ENCODE peak calls at places on chromosome 17, in four cellular contexts. B is HS-27A; M is Jurkat, Clone E6-1; U is stimulated activated CD8-positive, alpha-beta memory T cell treated with anti-CD3 and anti-CD28 coated beads, Interleukin-7, amount 100 ng/mL, for 1 hour. I is an unnamed sample.

GRCh38 chr17:81664051-81664470 is 2.3 kb downstream of the OXLD1 start:
- DNase-seq in U (no peak), B (no peak), M (no peak), I (no peak)

GRCh38 chr17:17853811-17854527 is 17.2 kb upstream of the SREBF1 start:
- DNase-seq in U (no peak), B (no peak), M (no peak), I (no peak)

GRCh38 chr17:64291268-64291851 is 28.3 kb upstream of the TEX2 start:
- DNase-seq in M (peak), B (no peak), U (no peak), I (no peak)

GRCh38 chr17:79630821-79631639 is 20.2 kb upstream of the RBFOX3 start:
- DNase-seq in M (no peak), U (no peak), B (no peak), I (no peak)

GRCh38 chr17:50956750-50957523 is 90.8 kb upstream of the TOB1 start:
- DNase-seq in B (no peak), M (peak), U (peak), I (peak)

GRCh38 chr17:33674685-33675084 is 381.6 kb upstream of the ASIC2 start:
- DNase-seq in B (peak), U (no peak), M (peak), I (no peak)

GRCh38 chr17:65312718-65313382 is 175.7 kb downstream of the RGS9 start:
- DNase-seq in B (no peak), M (no peak), U (no peak), I (no peak)

GRCh38 chr17:77884967-77885641 is 73.4 kb upstream of the TNRC6C start:
- DNase-seq in M (no peak), B (no peak), U (no peak), I (no peak)

GRCh38 chr17:82058855-82059249 is 6.8 kb downstream of the DUS1L start:
- DNase-seq in U (no peak), B (no peak), M (no peak), I (no peak)

GRCh38 chr17:17837380-17837821 is 615 bp upstream of the SREBF1 start:
- DNase-seq in B (no peak), U (no peak), M (no peak), I (peak)

GRCh38 chr17:79581306-79581932 is 29.4 kb downstream of the RBFOX3 start:
- DNase-seq in B (no peak), M (no peak), U (no peak), I (no peak)

GRCh38 chr17:67477687-67478086 is 100.6 kb downstream of the PITPNC1 start:
- DNase-seq in B (no peak), U (no peak), M (no peak), I (no peak)

GRCh38 chr17:7747586-7747985 is 30.0 kb downstream of the DNAH2 start:
- DNase-seq in B (no peak), U (no peak), M (no peak), I (no peak)

GRCh38 chr17:50916026-50916707 is 50.0 kb upstream of the TOB1 start:
- DNase-seq in U (no peak), B (no peak), M (no peak), I (no peak)

GRCh38 chr17:1034652-1035210 is 37.8 kb downstream of the TIMM22 start:
- DNase-seq in B (no peak), U (no peak), M (no peak), I (no peak)

GRCh38 chr17:57940217-57940616 is 15.0 kb downstream of the CUEDC1 start:
- DNase-seq in U (no peak), M (no peak), B (no peak), I (no peak)

GRCh38 chr17:35257080-35257701 is 14.3 kb downstream of the SLFN5 start:
- DNase-seq in M (no peak), U (no peak), B (no peak), I (peak)

GRCh38 chr17:32516940-32517711 is 30.3 kb downstream of the CDK5R1 start:
- DNase-seq in M (peak), U (no peak), B (no peak), I (no peak)

GRCh38 chr17:43778337-43779144 is at the start of gene DUSP3:
- DNase-seq in M (peak), U (peak), B (no peak), I (peak)

GRCh38 chr17:36972186-36972686 is 23.5 kb downstream of the AATF start:
- DNase-seq in M (no peak), U (no peak), B (no peak), I (no peak)

GRCh38 chr17:67990909-67991308 is 5.4 kb downstream of the C17orf58 start:
- DNase-seq in B (no peak), U (no peak), M (no peak), I (no peak)

GRCh38 chr17:67289174-67289876 is 44.3 kb upstream of the HELZ start:
- DNase-seq in U (no peak), M (no peak), B (no peak), I (peak)

GRCh38 chr17:74290340-74290739 is 16.3 kb downstream of the DNAI2 start:
- DNase-seq in M (no peak), U (no peak), B (no peak), I (peak)

GRCh38 chr17:64326420-64327054 is 63.5 kb upstream of the TEX2 start:
- DNase-seq in U (no peak), M (no peak), B (no peak), I (peak)

GRCh38 chr17:32928527-32929287 is 754 bp downstream of the TMEM98 start:
- DNase-seq in U (no peak), B (no peak), M (no peak), I (no peak)

GRCh38 chr17:17840751-17841591 is 4.2 kb upstream of the SREBF1 start:
- DNase-seq in B (no peak), U (no peak), M (no peak), I (no peak)

GRCh38 chr17:48240562-48241130 is 133.1 kb downstream of the SNX11 start:
- DNase-seq in U (no peak), B (peak), M (no peak), I (no peak)

GRCh38 chr17:13544292-13544691 is 57.4 kb downstream of the HS3ST3A1 start:
- DNase-seq in M (no peak), U (no peak), B (peak), I (no peak)

GRCh38 chr17:81576621-81577277 is 24.6 kb upstream of the FAAP100 start:
- DNase-seq in U (no peak), M (no peak), B (no peak), I (peak)

GRCh38 chr17:33121272-33121671 is 129.6 kb downstream of the SPACA3 start:
- DNase-seq in B (no peak), U (no peak), M (no peak), I (no peak)

GRCh38 chr17:28469376-28469775 is 4.1 kb upstream of the SLC13A2 start:
- DNase-seq in M (no peak), U (no peak), B (no peak), I (no peak)

GRCh38 chr17:74642995-74643394 is 19.5 kb upstream of the CD300E start:
- DNase-seq in M (no peak), U (no peak), B (no peak), I (no peak)

GRCh38 chr17:52150935-52151334 is 7.6 kb downstream of the CA10 start:
- DNase-seq in U (no peak), B (no peak), M (no peak), I (no peak)

GRCh38 chr17:38428150-38428642 is at the start of gene ARHGAP23:
- DNase-seq in M (peak), B (no peak), U (no peak), I (peak)

GRCh38 chr17:16150251-16150859 is 65.0 kb downstream of the NCOR1 start:
- DNase-seq in M (no peak), U (no peak), B (peak), I (no peak)

GRCh38 chr17:16853661-16854320 is 118.1 kb downstream of the TNFRSF13B start:
- DNase-seq in U (no peak), M (no peak), B (no peak), I (no peak)

GRCh38 chr17:59332890-59333377 is 1.5 kb downstream of the YPEL2 start:
- DNase-seq in M (no peak), B (no peak), U (no peak), I (peak)

GRCh38 chr17:20267459-20267842 is 199.9 kb downstream of the LGALS9B start:
- DNase-seq in U (no peak), B (peak), M (peak), I (no peak)

GRCh38 chr17:79018045-79018695 is 5.8 kb upstream of the C1QTNF1 start:
- DNase-seq in B (no peak), M (no peak), U (no peak), I (no peak)

GRCh38 chr17:44960654-44961053 is 7.4 kb downstream of the C1QL1 start:
- DNase-seq in U (no peak), B (no peak), M (no peak), I (no peak)